ENCODE peak calls at places on chromosomes 7 and 10, in six cellular contexts. E is Peyer's patch, J is ovary, A is A549, K is pancreas, F is fibroblast of villous mesenchyme. P is an unnamed sample.

GRCh38 chr7:7881581-7881980 is 87.0 kb upstream of the GLCCI1 start:
- DNase-seq in E (no peak), J (no peak), A (no peak), K (no peak), F (no peak), P (no peak)

GRCh38 chr10:55033061-55033460 is 232.0 kb upstream of the PCDH15 start:
- DNase-seq in E (no peak), J (no peak), A (no peak), K (no peak), F (no peak), P (no peak)

GRCh38 chr7:129308047-129308446 is 83.2 kb downstream of the AHCYL2 start:
- DNase-seq in E (no peak), J (no peak), A (no peak), K (no peak), F (peak; percentile 9), P (no peak)

GRCh38 chr10:76085773-76086570 is 654.5 kb downstream of the LRMDA start:
- DNase-seq in E (no peak), J (no peak), A (no peak), K (no peak), F (peak; percentile 63), P (no peak)

GRCh38 chr7:108463613-108464012 is 7.4 kb upstream of the NRCAM start:
- DNase-seq in E (no peak), J (no peak), A (no peak), K (no peak), F (no peak), P (no peak)

GRCh38 chr7:138802706-138803105 is 4.7 kb upstream of the ATP6V0A4 start:
- DNase-seq in E (no peak), J (no peak), A (no peak), K (no peak), F (no peak), P (no peak)

GRCh38 chr7:156504687-156505545 is 135.7 kb upstream of the RNF32 start:
- DNase-seq in E (no peak), J (no peak), A (no peak), K (no peak), F (no peak), P (no peak)

GRCh38 chr7:150357771-150358427 is 10.7 kb upstream of the REPIN1 start:
- DNase-seq in E (peak; percentile 45), J (no peak), A (no peak), K (no peak), F (no peak), P (no peak)

GRCh38 chr10:76961841-76962240 is 675.8 kb downstream of the KCNMA1 start:
- DNase-seq in E (no peak), J (no peak), A (no peak), K (no peak), F (no peak), P (no peak)

GRCh38 chr10:26412932-26413331 is 25.2 kb upstream of the APBB1IP start:
- DNase-seq in E (no peak), J (no peak), A (no peak), K (no peak), F (no peak), P (no peak)

GRCh38 chr7:2045559-2046405 is 187.0 kb downstream of the MAD1L1 start:
- DNase-seq in E (no peak), J (no peak), A (no peak), K (peak; percentile 39), F (no peak), P (no peak)

GRCh38 chr10:44854693-44855350 is 56.3 kb upstream of the TMEM72 start:
- DNase-seq in E (no peak), J (no peak), A (no peak), K (no peak), F (no peak), P (no peak)

DNA sequence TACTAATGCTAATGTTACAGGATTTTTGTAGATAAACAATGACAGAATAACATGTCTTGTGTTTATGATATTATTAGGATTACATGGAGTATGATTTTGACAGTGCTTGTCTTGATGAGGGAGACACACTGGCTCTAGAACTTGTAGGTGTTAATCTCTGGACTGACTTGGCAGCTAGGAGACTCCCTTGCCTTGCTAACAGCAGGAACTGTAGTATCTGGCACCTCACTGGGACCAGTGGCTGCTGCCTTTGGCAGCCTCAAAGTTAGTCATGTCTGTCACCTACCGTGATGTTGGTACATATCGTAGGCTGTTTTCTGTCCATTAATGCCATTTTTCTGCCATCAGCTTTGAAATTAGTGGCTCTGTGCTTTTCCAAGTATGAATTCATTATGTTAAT is 261.5 kb downstream of the CDK14 start:
- DNase-seq in E (no peak), J (no peak), A (no peak), K (no peak), F (no peak), P (no peak)
- TF ChIP-seq CTCF in E (no peak), J (no peak), A (no peak), K (no peak), F (no peak), P (no peak)

DNA sequence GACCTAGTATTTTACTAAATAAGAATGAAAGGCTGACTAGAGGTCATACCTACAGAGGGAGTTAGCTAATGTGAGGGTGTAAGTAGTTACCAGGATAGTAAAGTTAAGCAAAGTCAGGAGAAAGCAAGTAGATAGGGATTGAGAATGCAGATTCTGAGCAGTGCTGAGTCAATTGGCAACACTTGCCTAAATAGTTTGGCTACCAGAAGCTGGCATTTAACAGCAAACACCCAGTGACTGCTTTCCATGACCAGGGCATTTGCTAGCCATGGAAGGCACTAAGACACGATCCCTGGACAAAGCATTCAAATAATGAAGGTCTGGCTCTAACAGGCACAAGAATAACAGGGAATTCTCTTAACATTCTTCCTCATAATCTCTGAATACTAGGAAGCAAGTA is 25.9 kb downstream of the TNKS2 start:
- DNase-seq in E (no peak), J (no peak), A (no peak), K (no peak), F (no peak), P (no peak)
- TF ChIP-seq CTCF in E (no peak), J (no peak), A (no peak), K (no peak), F (no peak), P (no peak)

GRCh38 chr7:151877911-151878835 is 1.3 kb upstream of the PRKAG2 start:
- DNase-seq in E (no peak), J (no peak), A (no peak), K (no peak), F (no peak), P (no peak)

GRCh38 chr7:151875862-151876111 is 1.1 kb downstream of the PRKAG2 start:
- DNase-seq in E (no peak), J (no peak), A (peak; percentile 53), K (no peak), F (peak; percentile 33), P (no peak)

GRCh38 chr7:151876112-151876898 is 610 bp downstream of the PRKAG2 start:
- DNase-seq in E (peak; percentile 91), J (peak; percentile 78), A (peak; percentile 35), K (peak; percentile 91), F (peak; percentile 33), P (no peak)

GRCh38 chr7:151880688-151881087 is 3.8 kb upstream of the PRKAG2 start:
- DNase-seq in E (no peak), J (no peak), A (no peak), K (no peak), F (no peak), P (no peak)

DNA sequence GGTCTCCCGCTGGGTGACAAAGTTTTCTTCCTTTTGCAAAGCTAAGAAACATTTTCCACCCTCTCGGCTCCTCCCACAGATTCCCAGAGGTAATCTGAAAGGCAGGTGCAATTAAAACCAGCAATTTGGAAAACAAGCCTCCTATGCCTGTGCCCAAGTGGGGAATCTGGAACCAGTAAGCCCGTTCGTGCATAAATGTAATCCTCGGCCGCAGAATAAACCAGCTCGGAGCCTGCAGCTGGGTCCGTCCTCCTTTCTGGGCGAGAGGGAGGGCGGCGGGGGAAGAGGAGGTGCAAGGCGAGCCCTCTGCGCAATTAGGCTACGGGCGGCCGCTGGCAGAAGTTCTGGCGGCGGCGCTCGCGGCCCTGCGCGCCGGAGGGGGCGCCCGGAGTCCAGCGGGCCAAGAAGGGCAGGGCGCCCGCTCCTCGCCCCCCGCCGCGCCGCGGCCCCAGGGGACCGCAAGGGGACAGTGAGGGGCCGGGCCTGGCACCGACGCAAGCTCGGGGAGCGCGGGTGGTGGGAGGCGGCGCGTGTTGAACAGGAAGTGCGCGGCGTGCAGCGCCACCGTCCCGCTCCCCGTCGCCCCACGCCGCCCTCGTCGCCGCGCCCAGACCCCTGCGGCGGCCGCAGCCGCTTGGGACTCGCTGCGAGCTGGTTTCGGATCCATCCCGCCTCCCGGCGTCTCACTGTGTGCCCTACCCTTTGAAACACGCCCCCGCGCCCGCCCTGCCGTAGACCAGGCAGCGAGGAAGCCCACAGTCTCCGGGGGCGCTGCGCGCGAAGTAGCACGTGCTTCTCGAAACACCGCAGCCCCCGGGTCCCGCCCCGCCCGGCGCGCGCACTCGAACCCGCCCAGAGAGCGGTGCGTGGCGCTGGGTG is at the start of gene PRKAG2:
- DNase-seq in E (peak; percentile 84), J (peak; percentile 67), A (peak; percentile 55), K (peak; percentile 82), F (peak; percentile 32), P (no peak)
- TF ChIP-seq CTCF in E (no peak), J (no peak), A (peak; percentile 30), K (no peak), F (no peak), P (peak; percentile 2)

GRCh38 chr7:4641667-4642467 is 40.2 kb upstream of the FOXK1 start:
- DNase-seq in E (peak; percentile 98), J (peak; percentile 93), A (peak; percentile 73), K (peak; percentile 98), F (peak; percentile 96), P (peak; percentile 80)
- TF ChIP-seq CTCF in E (peak; percentile 69), J (no peak), A (peak; percentile 65), K (no peak), F (peak; percentile 38), P (peak; percentile 91)

GRCh38 chr10:9305018-9305655 is 1250.6 kb downstream of the GATA3 start:
- DNase-seq in E (no peak), J (no peak), A (no peak), K (no peak), F (peak; percentile 36), P (peak; percentile 22)
- TF ChIP-seq CTCF in E (peak; percentile 42), J (no peak), A (peak; percentile 74), K (peak; percentile 19), F (peak; percentile 44), P (peak; percentile 62)